ENCODE peak calls at places on chromosomes 12 and 14, in six cellular contexts. X is LoVo, U is HEK293T, G is activated T-helper 1 cell treated with Interleukin-2 at 50 U/mL for 16 hours, B is SIG-M5, L is Kasumi-1. Y is an unnamed sample.

GRCh38 chr12:103986823-103987222 is 21.2 kb downstream of the TDG start:
- DNase-seq in X (no peak), U (no peak), G (no peak), B (no peak), L (no peak), Y (no peak)

GRCh38 chr12:114611145-114612018 is 72.6 kb downstream of the TBX3 start:
- DNase-seq in X (peak; percentile 71), U (no peak), G (no peak), B (no peak), L (no peak), Y (no peak)

GRCh38 chr12:52521175-52521574 is 981 bp upstream of the KRT5 start:
- DNase-seq in X (peak; percentile 59), U (no peak), G (no peak), B (no peak), L (no peak), Y (no peak)

GRCh38 chr14:32938719-32939253 is at the start of gene NPAS3:
- DNase-seq in X (no peak), U (peak; percentile 14), G (no peak), B (no peak), L (no peak), Y (peak; percentile 32)

GRCh38 chr12:109716092-109716479 is 2.5 kb downstream of the FAM222A start:
- DNase-seq in X (no peak), U (no peak), G (no peak), B (no peak), L (no peak), Y (no peak)

GRCh38 chr14:97266653-97267052 is 469.5 kb downstream of the VRK1 start:
- DNase-seq in X (no peak), U (no peak), G (no peak), B (no peak), L (no peak), Y (peak; percentile 73)

GRCh38 chr14:72804653-72805180 is 89.2 kb downstream of the DPF3 start:
- DNase-seq in X (no peak), U (no peak), G (no peak), B (no peak), L (no peak), Y (no peak)

GRCh38 chr12:119154435-119154818 is 24.3 kb upstream of the HSPB8 start:
- DNase-seq in X (no peak), U (peak; percentile 58), G (no peak), B (no peak), L (no peak), Y (peak; percentile 89)

GRCh38 chr12:109947511-109947910 is 47.4 kb downstream of the TCHP start:
- DNase-seq in X (no peak), U (no peak), G (no peak), B (no peak), L (peak; percentile 58), Y (no peak)

GRCh38 chr12:93174048-93174447 is 203.7 kb upstream of the NUDT4 start:
- DNase-seq in X (no peak), U (no peak), G (no peak), B (no peak), L (no peak), Y (no peak)

GRCh38 chr14:32073537-32074189 is 3.4 kb upstream of the ARHGAP5 start:
- DNase-seq in X (peak; percentile 86), U (peak; percentile 42), G (no peak), B (no peak), L (peak; percentile 89), Y (peak; percentile 49)

GRCh38 chr12:112828534-112828933 is 37.0 kb downstream of the RPH3A start:
- DNase-seq in X (no peak), U (no peak), G (no peak), B (no peak), L (peak; percentile 29), Y (no peak)

GRCh38 chr12:9761407-9761736 is 671 bp upstream of the CD69 start:
- DNase-seq in X (no peak), U (no peak), G (no peak), B (no peak), L (no peak), Y (no peak)

GRCh38 chr12:46585854-46586621 is 213.5 kb upstream of the SLC38A2 start:
- DNase-seq in X (peak; percentile 61), U (no peak), G (peak; percentile 35), B (no peak), L (no peak), Y (no peak)

GRCh38 chr12:2179953-2180736 is 127.4 kb downstream of the CACNA1C start:
- DNase-seq in X (peak; percentile 29), U (no peak), G (no peak), B (no peak), L (no peak), Y (no peak)

GRCh38 chr12:64009321-64010068 is 165.0 kb downstream of the SRGAP1 start:
- DNase-seq in X (no peak), U (no peak), G (no peak), B (no peak), L (no peak), Y (no peak)

GRCh38 chr14:52366796-52367315 is 52.7 kb downstream of the PTGER2 start:
- DNase-seq in X (no peak), U (no peak), G (no peak), B (no peak), L (no peak), Y (no peak)

GRCh38 chr12:88644946-88645702 is 64.9 kb upstream of the KITLG start:
- DNase-seq in X (no peak), U (no peak), G (no peak), B (no peak), L (no peak), Y (no peak)

GRCh38 chr14:25090716-25091454 is 40.9 kb upstream of the STXBP6 start:
- DNase-seq in X (peak; percentile 55), U (no peak), G (no peak), B (no peak), L (no peak), Y (peak; percentile 42)

GRCh38 chr12:39846304-39846703 is 226.7 kb upstream of the ABCD2 start:
- DNase-seq in X (no peak), U (no peak), G (no peak), B (peak; percentile 41), L (peak; percentile 42), Y (no peak)

GRCh38 chr12:118058881-118059644 is 1.9 kb downstream of the WSB2 start:
- DNase-seq in X (no peak), U (no peak), G (no peak), B (no peak), L (no peak), Y (no peak)

GRCh38 chr14:67251573-67252226 is 10.5 kb downstream of the PALS1 start:
- DNase-seq in X (peak; percentile 40), U (no peak), G (no peak), B (no peak), L (no peak), Y (no peak)

GRCh38 chr12:22812531-22812930 is 187.6 kb downstream of the ETNK1 start:
- DNase-seq in X (no peak), U (no peak), G (no peak), B (no peak), L (no peak), Y (no peak)

GRCh38 chr14:50225067-50225973 is 6.1 kb downstream of the SOS2 start:
- DNase-seq in X (no peak), U (no peak), G (no peak), B (no peak), L (no peak), Y (no peak)

GRCh38 chr14:22849212-22849819 is 12.9 kb downstream of the MMP14 start:
- DNase-seq in X (no peak), U (peak; percentile 9), G (no peak), B (no peak), L (no peak), Y (no peak)

GRCh38 chr12:16347391-16348298 is at the start of gene MGST1:
- DNase-seq in X (peak; percentile 87), U (peak; percentile 42), G (no peak), B (no peak), L (peak; percentile 53), Y (peak; percentile 81)

GRCh38 chr12:31217356-31218130 is 108.4 kb downstream of the SINHCAF start:
- DNase-seq in X (no peak), U (no peak), G (no peak), B (no peak), L (no peak), Y (no peak)

GRCh38 chr12:62899568-62900390 is 35.2 kb downstream of the PPM1H start:
- DNase-seq in X (no peak), U (no peak), G (no peak), B (no peak), L (no peak), Y (no peak)

GRCh38 chr14:99568567-99569560 is 35.1 kb downstream of the CCDC85C start:
- DNase-seq in X (peak; percentile 30), U (no peak), G (no peak), B (no peak), L (no peak), Y (no peak)

GRCh38 chr14:95524706-95525512 is 8.5 kb upstream of the SYNE3 start:
- DNase-seq in X (peak; percentile 37), U (no peak), G (no peak), B (no peak), L (no peak), Y (no peak)

GRCh38 chr12:76690916-76691700 is 72.8 kb upstream of the ZDHHC17 start:
- DNase-seq in X (no peak), U (no peak), G (no peak), B (no peak), L (no peak), Y (no peak)

GRCh38 chr12:132502149-132502881 is 12.4 kb downstream of the FBRSL1 start:
- DNase-seq in X (no peak), U (peak; percentile 77), G (no peak), B (no peak), L (no peak), Y (peak; percentile 94)

GRCh38 chr14:74437654-74438053 is 11.6 kb upstream of the SYNDIG1L start:
- DNase-seq in X (no peak), U (no peak), G (no peak), B (no peak), L (peak; percentile 8), Y (peak; percentile 75)

GRCh38 chr12:53974084-53975018 is at the start of gene HOTAIR:
- DNase-seq in X (no peak), U (no peak), G (no peak), B (no peak), L (no peak), Y (no peak)

GRCh38 chr12:9851050-9851449 is 18.1 kb downstream of the CLEC2B start:
- DNase-seq in X (no peak), U (no peak), G (no peak), B (no peak), L (no peak), Y (no peak)

GRCh38 chr12:57744194-57744776 is 554 bp upstream of the TSPAN31 start:
- DNase-seq in X (peak; percentile 85), U (peak; percentile 74), G (peak; percentile 33), B (no peak), L (no peak), Y (no peak)

GRCh38 chr12:112170376-112170775 is 45.0 kb downstream of the TRAFD1 start:
- DNase-seq in X (no peak), U (peak; percentile 26), G (no peak), B (no peak), L (peak; percentile 24), Y (peak; percentile 59)

Y was measured in iPS-NIHi11.